ENCODE peak calls at places on chromosomes 13 and 19, in five cellular contexts. I is colonic mucosa, G is prostate gland, O is substantia nigra, B is Panc1. X is an unnamed sample.

GRCh38 chr19:17950310-17951150 is 16.4 kb upstream of the KCNN1 start:
- DNase-seq in B (no peak), I (no peak), O (no peak), G (no peak), X (no peak)

GRCh38 chr13:89751537-89751936 is 1596.0 kb upstream of the MIR17HG start:
- DNase-seq in I (no peak), B (no peak), G (no peak), O (no peak), X (no peak)

GRCh38 chr19:42324655-42325307 is 654 bp upstream of the MEGF8 start:
- DNase-seq in O (no peak), G (no peak), B (no peak), I (peak), X (no peak)

GRCh38 chr13:40528881-40529280 is 137.6 kb downstream of the FOXO1 start:
- DNase-seq in I (no peak), O (no peak), G (no peak), B (no peak), X (no peak)

GRCh38 chr13:49791214-49791752 is 1.2 kb downstream of the KPNA3 start:
- DNase-seq in I (peak), O (no peak), G (peak), B (no peak), X (no peak)

GRCh38 chr19:51016798-51017683 is 2.5 kb downstream of the KLK10 start:
- DNase-seq in G (peak), B (no peak), O (peak), I (no peak), X (no peak)

GRCh38 chr19:1746401-1747284 is 6.7 kb upstream of the ONECUT3 start:
- DNase-seq in G (no peak), I (no peak), B (no peak), O (no peak), X (peak)

GRCh38 chr19:3667766-3668165 is 32.5 kb downstream of the PIP5K1C start:
- DNase-seq in I (no peak), B (no peak), G (no peak), O (no peak), X (no peak)

GRCh38 chr19:42270346-42271044 is 1.4 kb downstream of the CIC start:
- DNase-seq in G (peak), I (peak), O (no peak), B (no peak), X (peak)

GRCh38 chr19:55809381-55810058 is 22.3 kb downstream of the NLRP11 start:
- DNase-seq in O (no peak), I (peak), G (peak), B (peak), X (no peak)

GRCh38 chr13:87676254-87677042 is 5.3 kb downstream of the SLITRK5 start:
- DNase-seq in O (no peak), I (no peak), G (no peak), B (no peak), X (no peak)

GRCh38 chr13:93948523-93948922 is 531.0 kb downstream of the DCT start:
- DNase-seq in O (no peak), I (no peak), B (no peak), G (no peak), X (no peak)

GRCh38 chr13:46523972-46524737 is 28.8 kb upstream of the LRCH1 start:
- DNase-seq in O (no peak), B (no peak), G (no peak), I (no peak), X (no peak)

GRCh38 chr19:52188822-52189744 is 769 bp upstream of the PPP2R1A start:
- DNase-seq in I (peak), O (peak), G (peak), B (no peak), X (no peak)

GRCh38 chr13:111461445-111462149 is 141.2 kb downstream of the TEX29 start:
- DNase-seq in B (no peak), G (no peak), I (no peak), O (no peak), X (no peak)

GRCh38 chr13:111219950-111220349 is 100.5 kb upstream of the TEX29 start:
- DNase-seq in G (no peak), B (no peak), I (no peak), O (no peak), X (no peak)

GRCh38 chr19:12364391-12365093 is 941 bp downstream of the ZNF442 start:
- DNase-seq in G (peak), B (no peak), I (peak), O (no peak), X (no peak)

GRCh38 chr13:41418027-41418426 is 39.3 kb upstream of the RGCC start:
- DNase-seq in O (no peak), I (no peak), G (no peak), B (no peak), X (no peak)

GRCh38 chr13:72864142-72865035 is 82.5 kb downstream of the PIBF1 start:
- DNase-seq in O (no peak), B (no peak), G (no peak), I (no peak), X (no peak)

GRCh38 chr13:51258612-51259358 is 36.6 kb downstream of the FAM124A start:
- DNase-seq in O (no peak), B (no peak), I (no peak), G (no peak), X (no peak)

GRCh38 chr19:14401468-14401867 is 17.7 kb downstream of the DDX39A start:
- DNase-seq in B (no peak), O (no peak), I (no peak), G (no peak), X (no peak)

GRCh38 chr13:52127783-52128702 is 830 bp downstream of the NEK5 start:
- DNase-seq in B (peak), G (peak), O (peak), I (peak), X (no peak)

GRCh38 chr13:21683034-21683733 is 12.3 kb downstream of the FGF9 start:
- DNase-seq in O (no peak), B (no peak), G (no peak), I (no peak), X (peak)

GRCh38 chr13:99442273-99442895 is 58.9 kb upstream of the TM9SF2 start:
- DNase-seq in I (peak), O (peak), B (peak), G (peak), X (no peak)

GRCh38 chr13:45219123-45219891 is 18.5 kb upstream of the KCTD4 start:
- DNase-seq in G (no peak), B (no peak), O (no peak), I (no peak), X (no peak)

GRCh38 chr19:49556412-49557398 is 23.7 kb downstream of the NOSIP start:
- DNase-seq in I (no peak), G (no peak), O (no peak), B (no peak), X (no peak)

DNA sequence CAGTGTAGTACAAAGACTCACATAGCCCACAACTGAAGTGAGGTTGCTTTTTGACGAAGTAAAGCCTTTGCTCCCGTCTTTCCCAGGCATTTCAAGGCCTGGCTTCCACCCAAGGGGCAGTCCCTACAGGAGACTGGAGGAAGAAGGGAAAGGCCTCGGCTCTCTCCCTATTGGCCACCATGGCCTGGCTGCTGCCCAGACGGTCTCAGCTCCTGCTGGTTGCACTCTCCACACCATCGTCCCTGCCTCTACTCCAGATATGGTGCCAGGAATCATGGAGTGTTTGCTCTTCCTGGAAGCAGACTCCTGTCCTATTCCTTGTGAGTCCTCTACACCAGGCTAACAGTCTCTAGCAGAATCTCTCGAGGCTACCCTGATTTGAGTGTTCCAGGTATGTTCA is 124.1 kb upstream of the UQCRFS1 start:
- DNase-seq in B (no peak), I (no peak), O (no peak), G (no peak), X (no peak)
- H3K27ac ChIP-seq in B (no peak), I (no peak), O (no peak), G (no peak), X (no peak)

DNA sequence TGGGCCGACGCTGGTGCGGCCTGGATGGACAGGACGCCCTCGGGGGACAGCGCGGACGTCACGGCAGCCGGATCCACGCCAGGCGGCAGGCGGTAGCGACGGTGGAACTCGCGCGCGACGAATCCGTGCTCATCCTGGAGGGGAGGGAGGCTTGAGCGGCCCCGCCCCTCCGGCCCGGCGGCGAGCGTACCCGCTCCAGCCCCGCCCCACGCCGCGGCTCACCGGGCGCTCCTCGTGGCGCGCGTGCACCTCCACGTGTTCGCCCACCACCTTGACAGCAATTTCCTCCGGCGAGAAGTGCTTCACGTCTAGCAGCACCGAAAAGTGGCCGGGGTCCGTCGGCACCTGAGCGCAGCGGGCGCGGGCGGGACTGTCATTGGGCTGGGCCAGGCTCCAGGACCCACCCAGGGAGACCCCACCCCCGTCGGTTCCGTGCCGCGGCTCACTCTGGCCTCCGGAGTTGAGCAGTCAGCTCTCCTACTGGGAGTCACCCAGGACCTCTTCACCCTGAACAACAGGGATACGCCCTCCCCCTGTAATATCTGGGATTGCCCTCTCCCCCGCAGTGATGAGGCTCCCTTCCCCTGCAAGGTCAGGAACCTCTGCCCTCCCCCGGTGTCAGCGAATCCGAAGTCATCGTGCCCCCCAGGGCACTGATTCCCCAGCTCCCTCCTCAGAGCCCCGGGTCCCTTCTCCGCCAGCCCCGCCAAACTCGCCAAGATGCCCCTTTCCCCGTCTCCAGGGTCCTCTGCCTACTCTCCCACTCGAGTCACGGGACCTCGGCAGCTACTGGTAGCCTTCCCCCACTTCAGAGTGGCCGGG is 1.1 kb downstream of the HSPB6 start:
- DNase-seq in O (no peak), G (peak), B (no peak), I (peak), X (no peak)
- H3K27ac ChIP-seq in O (no peak), G (peak), B (no peak), I (peak), X (no peak)

GRCh38 chr13:33872005-33872351 is 54.0 kb downstream of the RFC3 start:
- DNase-seq in B (no peak), I (no peak), G (no peak), O (no peak), X (no peak)
- H3K27ac ChIP-seq in B (no peak), I (no peak), G (no peak), O (no peak), X (no peak)

GRCh38 chr19:35987571-35987896 is 7.5 kb upstream of the SDHAF1 start:
- DNase-seq in O (no peak), I (no peak), B (no peak), G (no peak), X (no peak)
- H3K27ac ChIP-seq in O (no peak), I (no peak), B (no peak), G (no peak), X (no peak)

X was measured in keratinocyte.